ENCODE peak calls at places on chromosomes 3 and 15, in ten cellular contexts. H is kidney epithelial cell, Z is GM10248, C is suprapubic skin, W is OCI-LY7, A is cardiac muscle cell, N is foreskin fibroblast, R is esophagus squamous epithelium, D is body of pancreas, J is colonic mucosa. F is an unnamed sample.

GRCh38 chr3:13710251-13710650 is 161.3 kb downstream of the FBLN2 start:
- DNase-seq in R (no peak), N (no peak), A (no peak), H (no peak), D (no peak), C (peak), W (no peak), Z (no peak), J (no peak), F (no peak)

GRCh38 chr15:35305906-35306305 is 220.8 kb upstream of the NANOGP8 start:
- DNase-seq in W (no peak), D (no peak), A (no peak), Z (no peak), C (no peak), N (peak), J (no peak), H (peak), R (no peak), F (no peak)

GRCh38 chr3:52299815-52300611 is 12.4 kb downstream of the GLYCTK start:
- DNase-seq in H (no peak), Z (peak), C (no peak), R (no peak), A (peak), W (peak), J (no peak), N (peak), D (peak), F (peak)

GRCh38 chr3:107683447-107683846 is 160.7 kb downstream of the BBX start:
- DNase-seq in W (no peak), C (no peak), H (no peak), J (no peak), N (peak), A (peak), R (no peak), D (no peak), Z (no peak), F (no peak)

GRCh38 chr15:70398694-70399093 is 301.0 kb upstream of the TLE3 start:
- DNase-seq in J (no peak), A (no peak), W (no peak), D (no peak), R (no peak), Z (no peak), N (no peak), C (no peak), H (no peak), F (no peak)

GRCh38 chr3:103624289-103624688 is 1189.5 kb downstream of the ZPLD1 start:
- DNase-seq in D (no peak), H (no peak), R (no peak), W (no peak), J (no peak), Z (no peak), C (no peak), A (no peak), N (no peak), F (no peak)

GRCh38 chr3:52058111-52058510 is 1.7 kb upstream of the DUSP7 start:
- DNase-seq in Z (no peak), C (no peak), A (no peak), H (no peak), N (no peak), D (no peak), R (no peak), J (no peak), W (peak), F (peak)

GRCh38 chr3:46130631-46131310 is 77.3 kb downstream of the CCR1 start:
- DNase-seq in D (no peak), W (no peak), Z (no peak), R (no peak), N (no peak), J (no peak), H (no peak), A (no peak), C (no peak), F (no peak)

GRCh38 chr3:194906970-194907629 is 221.4 kb downstream of the FAM43A start:
- DNase-seq in A (no peak), D (no peak), Z (no peak), C (no peak), N (no peak), H (no peak), R (no peak), W (no peak), J (no peak), F (no peak)

GRCh38 chr15:74655424-74655823 is 39.8 kb downstream of the CLK3 start:
- DNase-seq in R (no peak), D (no peak), J (no peak), C (no peak), N (peak), A (no peak), H (no peak), W (no peak), Z (no peak), F (peak)

GRCh38 chr3:156553705-156554356 is 1.1 kb downstream of the SSR3 start:
- DNase-seq in A (no peak), J (peak), Z (no peak), R (no peak), H (no peak), N (peak), W (peak), D (peak), C (no peak), F (no peak)

GRCh38 chr3:13497386-13497785 is 17.3 kb downstream of the HDAC11 start:
- DNase-seq in W (no peak), J (no peak), Z (no peak), C (peak), H (no peak), A (no peak), R (no peak), D (no peak), N (no peak), F (no peak)

GRCh38 chr15:58038426-58039106 is 26.9 kb downstream of the ALDH1A2 start:
- DNase-seq in R (no peak), D (peak), Z (no peak), W (no peak), A (no peak), C (no peak), J (peak), N (peak), H (peak), F (no peak)

GRCh38 chr3:171936231-171936841 is 93.2 kb downstream of the TMEM212 start:
- DNase-seq in R (no peak), D (no peak), W (no peak), N (peak), J (no peak), Z (no peak), A (no peak), H (no peak), C (no peak), F (no peak)

GRCh38 chr3:39808467-39809180 is 785 bp upstream of the MYRIP start:
- DNase-seq in H (no peak), J (peak), A (peak), N (peak), R (peak), W (no peak), D (peak), Z (no peak), C (no peak), F (peak)

GRCh38 chr3:36635731-36636130 is 128.6 kb downstream of the DCLK3 start:
- DNase-seq in C (no peak), D (no peak), N (peak), J (no peak), Z (no peak), R (no peak), H (peak), A (no peak), W (no peak), F (no peak)

GRCh38 chr15:93035953-93036810 is 52.8 kb downstream of the RGMA start:
- DNase-seq in W (peak), H (no peak), D (peak), N (peak), R (no peak), Z (peak), A (peak), C (peak), J (no peak), F (peak)

GRCh38 chr3:158642474-158643210 is 1.7 kb upstream of the GFM1 start:
- DNase-seq in H (no peak), J (no peak), W (no peak), A (no peak), C (no peak), Z (no peak), R (no peak), D (no peak), N (no peak), F (no peak)

GRCh38 chr15:60183366-60183765 is 179.3 kb downstream of the FOXB1 start:
- DNase-seq in R (no peak), N (no peak), H (no peak), D (no peak), Z (no peak), W (no peak), A (no peak), C (no peak), J (no peak), F (no peak)

GRCh38 chr3:105862217-105862616 is 6.6 kb downstream of the CBLB start:
- DNase-seq in J (no peak), N (no peak), A (no peak), R (no peak), W (peak), C (no peak), Z (peak), H (no peak), D (no peak), F (no peak)

GRCh38 chr3:53495091-53495517 is 693 bp downstream of the CACNA1D start:
- DNase-seq in R (no peak), J (no peak), H (no peak), W (no peak), D (peak), N (no peak), A (peak), C (no peak), Z (no peak), F (no peak)

GRCh38 chr15:100686725-100687488 is 84.5 kb downstream of the ASB7 start:
- DNase-seq in N (peak), A (no peak), J (no peak), D (no peak), H (no peak), W (no peak), R (no peak), Z (no peak), C (no peak), F (no peak)

GRCh38 chr3:182969277-182969676 is 11.1 kb downstream of the DCUN1D1 start:
- DNase-seq in H (peak), W (no peak), D (no peak), N (peak), Z (no peak), A (no peak), C (no peak), J (no peak), R (no peak), F (no peak)

GRCh38 chr3:177150970-177151627 is 46.2 kb downstream of the TBL1XR1 start:
- DNase-seq in R (no peak), D (no peak), H (peak), C (no peak), N (peak), Z (no peak), A (peak), W (no peak), J (no peak), F (no peak)

GRCh38 chr3:52153389-52154096 is 680 bp downstream of the POC1A start:
- DNase-seq in D (peak), Z (no peak), C (peak), N (peak), J (peak), A (peak), R (no peak), W (peak), H (no peak), F (no peak)

GRCh38 chr3:175091426-175092114 is 232.4 kb downstream of the NAALADL2 start:
- DNase-seq in N (no peak), H (no peak), C (no peak), R (no peak), D (no peak), Z (no peak), W (no peak), A (no peak), J (no peak), F (no peak)

GRCh38 chr3:180036678-180037455 is at the start of gene PEX5L:
- DNase-seq in N (peak), H (peak), R (no peak), J (no peak), W (no peak), C (peak), A (peak), D (peak), Z (peak), F (peak)

GRCh38 chr15:74902295-74903075 is 4.2 kb downstream of the FAM219B start:
- DNase-seq in W (no peak), J (no peak), N (no peak), H (no peak), D (no peak), Z (no peak), C (no peak), A (no peak), R (no peak), F (no peak)

GRCh38 chr15:32956006-32956405 is 238.2 kb downstream of the GREM1 start:
- DNase-seq in C (no peak), R (no peak), D (peak), N (peak), W (peak), A (peak), H (no peak), J (no peak), Z (peak), F (no peak)
- TF ChIP-seq CTCF in C (peak), R (peak), D (no peak), N (peak), W (peak), A (peak), H (peak), J (no peak), Z (peak), F (peak)

GRCh38 chr15:77901921-77902750 is 175.4 kb downstream of the TBC1D2B start:
- DNase-seq in Z (no peak), C (peak), N (no peak), D (no peak), H (no peak), A (peak), J (no peak), W (peak), R (no peak), F (peak)
- TF ChIP-seq CTCF in Z (no peak), C (peak), N (no peak), D (no peak), H (peak), A (peak), J (no peak), W (peak), R (no peak), F (peak)

DNA sequence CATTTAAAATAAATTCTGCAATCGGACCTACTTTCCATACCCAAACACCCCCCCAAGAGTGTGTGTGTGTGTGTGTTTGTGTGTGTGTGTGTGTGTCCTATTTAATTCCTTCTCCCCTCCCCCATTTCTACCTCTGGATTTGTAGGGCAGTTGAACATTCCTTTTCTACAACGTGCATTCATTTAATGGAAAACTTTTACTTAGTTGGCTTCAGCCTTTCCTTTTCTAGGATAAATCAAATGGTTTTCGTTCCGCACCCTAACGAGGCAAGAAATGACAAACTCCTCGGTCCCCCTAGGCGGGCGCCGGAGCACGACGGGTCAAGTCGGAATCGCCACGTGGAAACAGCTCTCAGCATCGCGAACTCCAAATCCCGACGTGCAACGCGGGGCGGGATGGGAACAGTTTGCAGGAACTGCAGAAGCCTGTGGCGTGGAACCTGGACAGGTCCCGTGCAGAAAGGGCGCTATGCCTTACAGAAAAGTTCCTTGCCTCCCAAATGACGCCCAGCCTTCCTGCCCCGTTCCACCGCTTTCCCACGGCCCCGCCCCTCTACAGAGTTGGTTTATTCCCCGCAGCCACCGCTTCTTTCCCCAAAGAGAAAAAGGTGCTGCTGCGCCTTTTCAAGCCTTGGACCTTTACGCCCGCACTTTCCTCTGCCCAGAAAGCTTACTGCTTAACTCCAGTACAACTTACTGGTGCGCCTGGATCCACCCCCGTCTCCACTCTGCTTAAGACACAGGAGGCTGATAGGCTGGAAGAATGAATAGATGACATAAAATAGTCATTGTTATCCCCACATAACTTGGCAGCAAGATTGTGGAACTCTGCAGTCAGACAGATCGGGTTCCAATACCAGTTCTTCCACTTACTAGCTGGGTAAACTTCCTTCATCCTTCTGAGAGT is 1.1 kb upstream of the EIF2B5 start:
- DNase-seq in A (peak), D (peak), J (peak), R (peak), N (peak), W (peak), Z (peak), C (peak), H (no peak), F (peak)
- TF ChIP-seq CTCF in A (no peak), D (no peak), J (no peak), R (no peak), N (no peak), W (no peak), Z (no peak), C (no peak), H (no peak), F (peak)

DNA sequence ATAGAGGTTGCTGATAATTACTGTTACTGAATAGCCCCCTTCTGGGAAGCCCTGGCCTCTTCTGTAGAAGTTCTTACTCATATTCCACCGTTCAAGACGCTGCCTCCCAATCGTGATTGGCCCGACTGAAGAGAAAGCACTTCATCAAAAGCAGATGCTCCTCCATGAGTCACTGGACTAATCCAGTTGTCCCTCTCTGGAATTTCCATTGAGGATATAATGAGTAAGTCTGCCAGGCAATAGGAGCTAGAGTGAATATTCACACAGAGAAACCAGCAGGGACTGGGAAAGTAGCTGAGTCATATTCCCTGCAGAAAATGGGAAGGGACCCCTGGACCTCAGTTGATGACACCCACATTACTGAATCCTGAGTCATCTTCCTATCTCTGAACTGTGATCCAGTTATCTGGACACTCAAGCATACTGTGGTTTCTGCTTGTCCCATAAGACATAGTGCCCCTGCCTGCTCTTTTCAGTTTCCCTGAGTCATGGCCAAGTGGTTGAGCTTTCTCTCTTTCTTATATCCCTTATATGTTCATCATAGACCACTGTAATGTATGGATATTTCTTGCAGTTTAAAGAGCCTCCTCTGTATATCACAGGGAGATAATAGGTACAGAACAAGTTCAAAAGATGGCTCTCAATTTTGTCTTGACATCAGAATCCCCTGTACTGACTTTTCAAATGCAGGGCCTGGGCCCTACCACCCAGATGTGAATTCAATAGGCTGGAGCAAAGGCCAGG is 151.2 kb upstream of the CDIN1 start:
- DNase-seq in J (no peak), C (no peak), Z (no peak), W (no peak), A (no peak), D (no peak), R (no peak), H (peak), N (peak), F (peak)
- TF ChIP-seq CTCF in J (no peak), C (no peak), Z (no peak), W (no peak), A (no peak), D (no peak), R (no peak), H (no peak), N (no peak), F (no peak)

GRCh38 chr3:141845407-141846049 is 30.9 kb upstream of the ATP1B3 start:
- DNase-seq in H (no peak), W (peak), J (peak), D (no peak), Z (no peak), C (no peak), N (no peak), A (peak), R (no peak), F (no peak)
- TF ChIP-seq CTCF in H (no peak), W (peak), J (no peak), D (no peak), Z (no peak), C (no peak), N (no peak), A (no peak), R (no peak), F (no peak)